ENCODE peak calls at places on chromosomes 7 and 10, in five cellular contexts. M, G, S, C and N are unnamed samples.

GRCh38 chr10:101624526-101625102 is 36.5 kb downstream of the DPCD start:
- DNase-seq in C (no peak), M (no peak), G (no peak), S (no peak), N (no peak)

GRCh38 chr10:131211556-131211955 is 100.0 kb downstream of the TCERG1L start:
- DNase-seq in S (no peak), C (no peak), G (no peak), M (no peak), N (no peak)

GRCh38 chr7:133394369-133394768 is 141.5 kb downstream of the EXOC4 start:
- DNase-seq in S (no peak), M (no peak), C (no peak), G (no peak), N (no peak)

GRCh38 chr7:117092801-117093200 is 139.5 kb downstream of the ST7 start:
- DNase-seq in G (no peak), M (no peak), C (no peak), S (no peak), N (no peak)

GRCh38 chr7:25842201-25842726 is 309.7 kb upstream of the NFE2L3 start:
- DNase-seq in S (no peak), M (no peak), C (no peak), G (peak; percentile 76), N (no peak)

GRCh38 chr10:103493911-103494877 is 689 bp downstream of the NEURL1 start:
- DNase-seq in S (peak; percentile 28), M (no peak), C (no peak), G (peak; percentile 70), N (peak; percentile 64)

GRCh38 chr7:121436688-121437087 is 40.6 kb upstream of the FAM3C start:
- DNase-seq in S (no peak), C (no peak), G (no peak), M (no peak), N (no peak)

GRCh38 chr7:52472006-52472405 is 563.4 kb upstream of the POM121L12 start:
- DNase-seq in M (no peak), S (no peak), G (no peak), C (no peak), N (no peak)

GRCh38 chr7:94059747-94060146 is 55.6 kb upstream of the BET1 start:
- DNase-seq in G (no peak), C (no peak), M (no peak), S (no peak), N (no peak)

GRCh38 chr10:82982110-82982608 is 1107.2 kb downstream of the NRG3 start:
- DNase-seq in M (peak; percentile 95), G (no peak), S (no peak), C (no peak), N (no peak)

GRCh38 chr10:17217661-17218306 is 10.3 kb upstream of the VIM start:
- DNase-seq in C (no peak), S (no peak), G (no peak), M (no peak), N (no peak)

GRCh38 chr10:30645340-30645827 is 15.8 kb upstream of the LYZL2 start:
- DNase-seq in C (peak; percentile 3), M (peak; percentile 6), G (peak; percentile 45), S (no peak), N (peak; percentile 71)

GRCh38 chr10:27153855-27154198 is 357 bp downstream of the YME1L1 start:
- DNase-seq in G (peak; percentile 71), S (no peak), M (no peak), C (peak; percentile 51), N (no peak)

GRCh38 chr7:1818581-1819200 is 148.6 kb downstream of the ELFN1 start:
- DNase-seq in M (no peak), C (no peak), G (peak; percentile 96), S (no peak), N (peak; percentile 15)

GRCh38 chr10:95509281-95509680 is 51.9 kb downstream of the SORBS1 start:
- DNase-seq in G (no peak), S (no peak), M (no peak), C (no peak), N (no peak)

GRCh38 chr7:141161550-141161949 is 87.7 kb downstream of the TMEM178B start:
- DNase-seq in G (no peak), M (no peak), C (no peak), S (no peak), N (no peak)

GRCh38 chr10:110837418-110838120 is 34.2 kb upstream of the PDCD4 start:
- DNase-seq in S (no peak), G (no peak), C (no peak), M (no peak), N (no peak)

GRCh38 chr10:102400061-102400460 is 4.6 kb downstream of the NFKB2 start:
- DNase-seq in C (no peak), S (no peak), G (peak; percentile 76), M (no peak), N (no peak)

GRCh38 chr10:3477683-3478082 is 305.1 kb upstream of the PITRM1 start:
- DNase-seq in S (no peak), G (no peak), C (peak; percentile 26), M (no peak), N (no peak)

GRCh38 chr10:68470300-68470699 is 1.5 kb downstream of the DNA2 start:
- DNase-seq in S (no peak), M (no peak), C (no peak), G (no peak), N (peak; percentile 1)